ENCODE peak calls at places on chromosomes 3 and 15, in four cellular contexts. One of them, this sample, is unnamed.

GRCh38 chr3:183539821-183540220 is 15.7 kb downstream of the KLHL6 start:
- DNase-seq in fibroblast of mammary gland: no peak
- DNase-seq in AG04449: no peak
- DNase-seq in fibroblast of pulmonary artery: peak; percentile 16
- DNase-seq in this sample: peak; percentile 13

GRCh38 chr3:114756506-114757279 is 390.4 kb downstream of the ZBTB20 start:
- DNase-seq in fibroblast of pulmonary artery: peak; percentile 43
- DNase-seq in fibroblast of mammary gland: peak; percentile 86
- DNase-seq in AG04449: no peak
- DNase-seq in this sample: no peak

GRCh38 chr3:64150527-64151238 is 74.6 kb downstream of the PRICKLE2 start:
- DNase-seq in fibroblast of pulmonary artery: peak; percentile 86
- DNase-seq in AG04449: peak; percentile 89
- DNase-seq in fibroblast of mammary gland: peak; percentile 67
- DNase-seq in this sample: no peak

GRCh38 chr3:197787412-197787811 is 3.6 kb upstream of the LRCH3 start:
- DNase-seq in AG04449: no peak
- DNase-seq in fibroblast of mammary gland: no peak
- DNase-seq in fibroblast of pulmonary artery: no peak
- DNase-seq in this sample: no peak

GRCh38 chr3:194769020-194769643 is 83.4 kb downstream of the FAM43A start:
- DNase-seq in fibroblast of mammary gland: peak; percentile 93
- DNase-seq in fibroblast of pulmonary artery: peak; percentile 96
- DNase-seq in AG04449: peak; percentile 12
- DNase-seq in this sample: peak; percentile 98

GRCh38 chr3:11155341-11156025 is 1.2 kb downstream of the HRH1 start:
- DNase-seq in AG04449: no peak
- DNase-seq in fibroblast of pulmonary artery: peak; percentile 85
- DNase-seq in fibroblast of mammary gland: peak; percentile 85
- DNase-seq in this sample: peak; percentile 79

GRCh38 chr15:67039349-67040075 is 25.9 kb upstream of the SMAD3 start:
- DNase-seq in fibroblast of mammary gland: no peak
- DNase-seq in fibroblast of pulmonary artery: no peak
- DNase-seq in AG04449: no peak
- DNase-seq in this sample: peak; percentile 54

GRCh38 chr3:193980326-193980725 is 155.6 kb upstream of the HES1 start:
- DNase-seq in fibroblast of pulmonary artery: peak; percentile 48
- DNase-seq in fibroblast of mammary gland: no peak
- DNase-seq in AG04449: no peak
- DNase-seq in this sample: no peak

GRCh38 chr3:71069797-71070196 is 513.7 kb downstream of the FOXP1 start:
- DNase-seq in fibroblast of pulmonary artery: peak; percentile 76
- DNase-seq in fibroblast of mammary gland: peak; percentile 83
- DNase-seq in AG04449: no peak
- DNase-seq in this sample: peak; percentile 93

GRCh38 chr15:23690450-23690852 is 3.3 kb upstream of the NDN start:
- DNase-seq in fibroblast of pulmonary artery: peak; percentile 93
- DNase-seq in fibroblast of mammary gland: peak; percentile 64
- DNase-seq in AG04449: peak; percentile 12
- DNase-seq in this sample: no peak

GRCh38 chr3:63192248-63192647 is 85.9 kb upstream of the SYNPR start:
- DNase-seq in AG04449: no peak
- DNase-seq in fibroblast of mammary gland: no peak
- DNase-seq in fibroblast of pulmonary artery: no peak
- DNase-seq in this sample: no peak

GRCh38 chr3:188188911-188189310 is 35.0 kb downstream of the LPP start:
- DNase-seq in fibroblast of mammary gland: no peak
- DNase-seq in fibroblast of pulmonary artery: no peak
- DNase-seq in AG04449: no peak
- DNase-seq in this sample: no peak

GRCh38 chr15:41888662-41889253 is 5.1 kb downstream of the SPTBN5 start:
- DNase-seq in fibroblast of pulmonary artery: no peak
- DNase-seq in fibroblast of mammary gland: no peak
- DNase-seq in AG04449: no peak
- DNase-seq in this sample: no peak

GRCh38 chr15:41915203-41915994 is 21.5 kb upstream of the SPTBN5 start:
- DNase-seq in AG04449: no peak
- DNase-seq in fibroblast of pulmonary artery: no peak
- DNase-seq in fibroblast of mammary gland: no peak
- DNase-seq in this sample: no peak

GRCh38 chr3:132253262-132253878 is 63.8 kb upstream of the ACP3 start:
- DNase-seq in fibroblast of pulmonary artery: peak; percentile 86
- DNase-seq in fibroblast of mammary gland: peak; percentile 81
- DNase-seq in AG04449: no peak
- DNase-seq in this sample: peak; percentile 69

GRCh38 chr3:138381950-138382715 is 33.8 kb downstream of the MRAS start:
- DNase-seq in fibroblast of pulmonary artery: peak; percentile 69
- DNase-seq in fibroblast of mammary gland: peak; percentile 76
- DNase-seq in AG04449: no peak
- DNase-seq in this sample: peak; percentile 82

GRCh38 chr3:49984424-49984823 is 44.5 kb downstream of the RBM6 start:
- DNase-seq in AG04449: no peak
- DNase-seq in fibroblast of mammary gland: no peak
- DNase-seq in fibroblast of pulmonary artery: no peak
- DNase-seq in this sample: no peak

GRCh38 chr15:38036790-38037338 is 102.4 kb downstream of the TMCO5A start:
- DNase-seq in AG04449: no peak
- DNase-seq in fibroblast of mammary gland: no peak
- DNase-seq in fibroblast of pulmonary artery: no peak
- DNase-seq in this sample: no peak

GRCh38 chr3:112086018-112086854 is at the start of gene C3orf52:
- DNase-seq in fibroblast of pulmonary artery: peak; percentile 78
- DNase-seq in fibroblast of mammary gland: peak; percentile 59
- DNase-seq in AG04449: no peak
- DNase-seq in this sample: peak; percentile 87

GRCh38 chr3:143507735-143508580 is 340.3 kb downstream of the SLC9A9 start:
- DNase-seq in fibroblast of pulmonary artery: peak; percentile 64
- DNase-seq in fibroblast of mammary gland: peak; percentile 92
- DNase-seq in AG04449: peak; percentile 59
- DNase-seq in this sample: peak; percentile 18

GRCh38 chr15:45205192-45205591 is 17.4 kb upstream of the SHF start:
- DNase-seq in fibroblast of mammary gland: peak; percentile 77
- DNase-seq in fibroblast of pulmonary artery: peak; percentile 69
- DNase-seq in AG04449: no peak
- DNase-seq in this sample: peak; percentile 80

GRCh38 chr3:171129827-171130226 is 103.3 kb upstream of the SLC2A2 start:
- DNase-seq in fibroblast of mammary gland: peak; percentile 49
- DNase-seq in AG04449: no peak
- DNase-seq in fibroblast of pulmonary artery: peak; percentile 39
- DNase-seq in this sample: no peak

GRCh38 chr15:91223902-91224301 is 123.8 kb downstream of the SV2B start:
- DNase-seq in fibroblast of pulmonary artery: no peak
- DNase-seq in AG04449: no peak
- DNase-seq in fibroblast of mammary gland: no peak
- DNase-seq in this sample: no peak

GRCh38 chr3:29373016-29373690 is 92.3 kb downstream of the RBMS3 start:
- DNase-seq in AG04449: no peak
- DNase-seq in fibroblast of mammary gland: peak; percentile 68
- DNase-seq in fibroblast of pulmonary artery: peak; percentile 31
- DNase-seq in this sample: no peak

GRCh38 chr3:57274845-57275244 is 17.6 kb downstream of the ASB14 start:
- DNase-seq in AG04449: no peak
- DNase-seq in fibroblast of pulmonary artery: no peak
- DNase-seq in fibroblast of mammary gland: no peak
- DNase-seq in this sample: no peak

GRCh38 chr3:59709702-59710555 is 660.1 kb upstream of the CFAP20DC start:
- DNase-seq in fibroblast of pulmonary artery: no peak
- DNase-seq in AG04449: no peak
- DNase-seq in fibroblast of mammary gland: no peak
- DNase-seq in this sample: no peak

GRCh38 chr3:24829011-24829581 is 334.4 kb upstream of the THRB start:
- DNase-seq in fibroblast of pulmonary artery: no peak
- DNase-seq in AG04449: no peak
- DNase-seq in fibroblast of mammary gland: no peak
- DNase-seq in this sample: no peak

GRCh38 chr3:43892535-43892934 is 201.8 kb downstream of the ABHD5 start:
- DNase-seq in fibroblast of mammary gland: no peak
- DNase-seq in fibroblast of pulmonary artery: no peak
- DNase-seq in AG04449: no peak
- DNase-seq in this sample: no peak

GRCh38 chr3:112032377-112032776 is 2.2 kb upstream of the TMPRSS7 start:
- DNase-seq in fibroblast of pulmonary artery: no peak
- DNase-seq in AG04449: no peak
- DNase-seq in fibroblast of mammary gland: no peak
- DNase-seq in this sample: no peak

GRCh38 chr3:197309528-197310361 is 11.3 kb upstream of the DLG1 start:
- DNase-seq in fibroblast of mammary gland: peak; percentile 95
- DNase-seq in AG04449: peak; percentile 89
- DNase-seq in fibroblast of pulmonary artery: peak; percentile 92
- DNase-seq in this sample: peak; percentile 85

GRCh38 chr15:88714782-88715372 is 76.1 kb downstream of the ISG20 start:
- DNase-seq in fibroblast of pulmonary artery: no peak
- DNase-seq in AG04449: no peak
- DNase-seq in fibroblast of mammary gland: no peak
- DNase-seq in this sample: no peak

GRCh38 chr15:34721802-34722795 is 32.7 kb downstream of the GJD2 start:
- DNase-seq in fibroblast of pulmonary artery: peak; percentile 30
- DNase-seq in AG04449: no peak
- DNase-seq in fibroblast of mammary gland: peak; percentile 23
- DNase-seq in this sample: peak; percentile 66
- TF ChIP-seq CTCF in fibroblast of pulmonary artery: peak; percentile 16
- TF ChIP-seq CTCF in AG04449: no peak
- TF ChIP-seq CTCF in fibroblast of mammary gland: peak; percentile 21
- TF ChIP-seq CTCF in this sample: no peak

GRCh38 chr3:155854147-155854940 is at the start of gene SLC33A1:
- DNase-seq in fibroblast of pulmonary artery: peak; percentile 100
- DNase-seq in AG04449: peak; percentile 95
- DNase-seq in fibroblast of mammary gland: peak; percentile 100
- DNase-seq in this sample: peak; percentile 99
- TF ChIP-seq CTCF in fibroblast of pulmonary artery: no peak
- TF ChIP-seq CTCF in AG04449: no peak
- TF ChIP-seq CTCF in fibroblast of mammary gland: no peak
- TF ChIP-seq CTCF in this sample: no peak

DNA sequence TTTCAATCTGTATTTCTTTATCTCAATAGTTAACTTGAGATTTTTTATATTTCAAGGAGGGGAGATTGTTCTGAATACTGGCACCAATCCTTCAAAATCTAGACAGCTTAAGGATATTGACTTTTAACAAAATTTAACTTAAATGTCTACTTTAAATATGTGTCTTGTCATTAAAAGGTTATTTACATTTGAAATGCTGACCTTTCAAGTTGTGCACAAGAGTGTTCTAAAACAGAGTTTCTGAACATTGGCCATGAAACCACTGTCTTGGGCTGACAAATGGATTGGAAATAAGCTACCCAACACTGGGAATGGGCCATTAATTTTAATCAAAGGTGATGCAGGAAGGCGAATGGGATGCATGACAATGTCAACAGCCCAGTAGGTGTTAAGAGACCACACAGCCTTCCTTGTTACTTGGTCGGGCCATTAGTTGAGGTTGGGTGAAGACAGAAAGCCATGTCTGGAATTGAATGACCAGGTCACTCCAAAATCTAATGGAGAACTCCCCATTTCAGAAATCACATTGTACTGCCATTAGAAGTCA is 128.5 kb downstream of the CDIN1 start:
- DNase-seq in fibroblast of mammary gland: no peak
- DNase-seq in AG04449: no peak
- DNase-seq in fibroblast of pulmonary artery: no peak
- DNase-seq in this sample: no peak
- TF ChIP-seq CTCF in fibroblast of mammary gland: no peak
- TF ChIP-seq CTCF in AG04449: no peak
- TF ChIP-seq CTCF in fibroblast of pulmonary artery: no peak
- TF ChIP-seq CTCF in this sample: no peak

GRCh38 chr15:25661898-25662297 is 201.2 kb downstream of the ATP10A start:
- DNase-seq in AG04449: no peak
- DNase-seq in fibroblast of mammary gland: no peak
- DNase-seq in fibroblast of pulmonary artery: no peak
- DNase-seq in this sample: no peak
- TF ChIP-seq CTCF in AG04449: no peak
- TF ChIP-seq CTCF in fibroblast of mammary gland: no peak
- TF ChIP-seq CTCF in fibroblast of pulmonary artery: no peak
- TF ChIP-seq CTCF in this sample: no peak

GRCh38 chr15:32991544-32992192 is 202.8 kb downstream of the FMN1 start:
- DNase-seq in fibroblast of pulmonary artery: no peak
- DNase-seq in fibroblast of mammary gland: no peak
- DNase-seq in AG04449: no peak
- DNase-seq in this sample: no peak

GRCh38 chr15:32990071-32990470 is 204.4 kb downstream of the FMN1 start:
- DNase-seq in AG04449: no peak
- DNase-seq in fibroblast of mammary gland: no peak
- DNase-seq in fibroblast of pulmonary artery: no peak
- DNase-seq in this sample: no peak

GRCh38 chr15:32994810-32995424 is 199.6 kb downstream of the FMN1 start:
- DNase-seq in fibroblast of pulmonary artery: peak; percentile 79
- DNase-seq in fibroblast of mammary gland: peak; percentile 71
- DNase-seq in AG04449: no peak
- DNase-seq in this sample: peak; percentile 52

GRCh38 chr15:32998182-32998581 is 196.3 kb downstream of the FMN1 start:
- DNase-seq in fibroblast of mammary gland: no peak
- DNase-seq in fibroblast of pulmonary artery: no peak
- DNase-seq in AG04449: no peak
- DNase-seq in this sample: no peak

DNA sequence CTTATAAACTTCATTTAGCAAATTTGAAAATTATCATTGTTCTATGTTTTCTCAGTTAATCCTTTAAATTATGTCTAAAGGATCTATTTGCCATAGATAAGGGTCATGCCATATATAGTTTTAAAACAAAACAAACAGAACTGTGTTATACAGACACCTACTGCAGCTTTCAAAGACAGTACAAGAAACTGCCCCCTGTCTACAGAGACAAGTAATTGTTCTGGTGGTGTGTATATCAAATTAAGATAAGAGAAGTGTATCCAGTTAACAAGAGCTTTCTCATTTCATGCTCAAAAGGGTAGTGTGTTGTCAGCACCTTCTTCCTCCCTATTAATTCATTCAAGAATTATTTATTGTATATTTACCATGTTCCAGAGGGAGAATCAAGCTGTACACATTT is 201.2 kb downstream of the FMN1 start:
- DNase-seq in fibroblast of mammary gland: peak; percentile 37
- DNase-seq in fibroblast of pulmonary artery: peak; percentile 31
- DNase-seq in AG04449: no peak
- DNase-seq in this sample: peak; percentile 14
- TF ChIP-seq CTCF in fibroblast of mammary gland: peak; percentile 44
- TF ChIP-seq CTCF in fibroblast of pulmonary artery: peak; percentile 49
- TF ChIP-seq CTCF in AG04449: peak; percentile 24
- TF ChIP-seq CTCF in this sample: no peak

GRCh38 chr3:125120370-125121122 is 64.7 kb upstream of the HEG1 start:
- DNase-seq in AG04449: no peak
- DNase-seq in fibroblast of mammary gland: no peak
- DNase-seq in fibroblast of pulmonary artery: peak; percentile 32
- DNase-seq in this sample: no peak
- TF ChIP-seq CTCF in AG04449: no peak
- TF ChIP-seq CTCF in fibroblast of mammary gland: no peak
- TF ChIP-seq CTCF in fibroblast of pulmonary artery: no peak
- TF ChIP-seq CTCF in this sample: no peak

This sample was measured in MCF 10A.